ENCODE peak calls at places on chromosomes 7 and 10, in ten cellular contexts. C is fibroblast of the aortic adventitia, U is heart right ventricle, J is vagina, K is transverse colon, L is AG04450, T is fibroblast of pulmonary artery, I is B cell, S is right lobe of liver, Z is cardiac fibroblast. Q is an unnamed sample.

GRCh38 chr7:157502701-157503111 is 165.9 kb downstream of the DNAJB6 start:
- DNase-seq in C (no peak), U (peak), J (no peak), K (peak), L (no peak), T (peak), I (no peak), S (no peak), Z (peak), Q (no peak)

GRCh38 chr10:8428654-8429053 is 374.2 kb downstream of the GATA3 start:
- DNase-seq in C (no peak), U (no peak), J (no peak), K (no peak), L (no peak), T (no peak), I (no peak), S (no peak), Z (no peak), Q (no peak)

GRCh38 chr7:157897686-157898085 is 560.9 kb downstream of the DNAJB6 start:
- DNase-seq in C (no peak), U (no peak), J (no peak), K (no peak), L (no peak), T (no peak), I (no peak), S (no peak), Z (no peak), Q (no peak)

GRCh38 chr10:132468651-132469050 is 68.9 kb upstream of the INPP5A start:
- DNase-seq in C (no peak), U (no peak), J (no peak), K (no peak), L (no peak), T (no peak), I (no peak), S (no peak), Z (no peak), Q (no peak)

GRCh38 chr7:74063223-74063641 is 20.4 kb upstream of the LIMK1 start:
- DNase-seq in C (no peak), U (no peak), J (no peak), K (no peak), L (no peak), T (no peak), I (peak), S (no peak), Z (no peak), Q (no peak)

GRCh38 chr7:2555121-2556052 is at the start of gene BRAT1:
- DNase-seq in C (peak), U (peak), J (no peak), K (peak), L (peak), T (peak), I (peak), S (peak), Z (peak), Q (peak)

GRCh38 chr10:19012111-19012510 is 36.5 kb upstream of the MALRD1 start:
- DNase-seq in C (no peak), U (no peak), J (no peak), K (no peak), L (no peak), T (no peak), I (no peak), S (no peak), Z (no peak), Q (no peak)

GRCh38 chr7:99623091-99623693 is 6.4 kb downstream of the ZSCAN25 start:
- DNase-seq in C (no peak), U (no peak), J (no peak), K (no peak), L (no peak), T (no peak), I (no peak), S (no peak), Z (no peak), Q (no peak)

GRCh38 chr7:41779918-41780317 is 77.0 kb upstream of the INHBA start:
- DNase-seq in C (peak), U (no peak), J (no peak), K (no peak), L (no peak), T (peak), I (no peak), S (no peak), Z (peak), Q (no peak)

GRCh38 chr10:18185621-18186020 is 45.4 kb downstream of the CACNB2 start:
- DNase-seq in C (no peak), U (no peak), J (no peak), K (no peak), L (no peak), T (no peak), I (no peak), S (no peak), Z (no peak), Q (no peak)

GRCh38 chr7:55474944-55475911 is 97.1 kb downstream of the VOPP1 start:
- DNase-seq in C (no peak), U (no peak), J (peak), K (no peak), L (no peak), T (no peak), I (no peak), S (no peak), Z (no peak), Q (no peak)

GRCh38 chr10:102229810-102230263 is 3.7 kb downstream of the ELOVL3 start:
- DNase-seq in C (peak), U (peak), J (no peak), K (peak), L (no peak), T (peak), I (peak), S (peak), Z (peak), Q (peak)

GRCh38 chr10:48506147-48506917 is 98.5 kb downstream of the ARHGAP22 start:
- DNase-seq in C (peak), U (no peak), J (no peak), K (no peak), L (no peak), T (peak), I (no peak), S (no peak), Z (peak), Q (peak)

GRCh38 chr7:103857435-103857834 is 132.0 kb downstream of the RELN start:
- DNase-seq in C (no peak), U (no peak), J (no peak), K (no peak), L (no peak), T (no peak), I (no peak), S (no peak), Z (no peak), Q (no peak)

GRCh38 chr7:155456772-155457543 is 971 bp upstream of the EN2 start:
- DNase-seq in C (peak), U (peak), J (no peak), K (peak), L (no peak), T (peak), I (peak), S (peak), Z (peak), Q (peak)

GRCh38 chr7:149771199-149771636 is 2.2 kb downstream of the ZNF467 start:
- DNase-seq in C (no peak), U (no peak), J (no peak), K (peak), L (no peak), T (no peak), I (no peak), S (no peak), Z (no peak), Q (no peak)

GRCh38 chr10:5071411-5072198 is 22.6 kb upstream of the AKR1C3 start:
- DNase-seq in C (peak), U (peak), J (no peak), K (peak), L (peak), T (peak), I (no peak), S (peak), Z (peak), Q (peak)

GRCh38 chr7:140552240-140552679 is 73.0 kb upstream of the MKRN1 start:
- DNase-seq in C (no peak), U (no peak), J (no peak), K (no peak), L (no peak), T (no peak), I (no peak), S (no peak), Z (no peak), Q (no peak)
- TF ChIP-seq CTCF in C (no peak), U (no peak), J (no peak), K (no peak), L (no peak), T (no peak), I (no peak), S (no peak), Z (no peak), Q (no peak)

GRCh38 chr7:110205899-110206298 is 885.0 kb upstream of the LRRN3 start:
- DNase-seq in C (no peak), U (no peak), J (no peak), K (no peak), L (no peak), T (no peak), I (no peak), S (no peak), Z (no peak), Q (no peak)

DNA sequence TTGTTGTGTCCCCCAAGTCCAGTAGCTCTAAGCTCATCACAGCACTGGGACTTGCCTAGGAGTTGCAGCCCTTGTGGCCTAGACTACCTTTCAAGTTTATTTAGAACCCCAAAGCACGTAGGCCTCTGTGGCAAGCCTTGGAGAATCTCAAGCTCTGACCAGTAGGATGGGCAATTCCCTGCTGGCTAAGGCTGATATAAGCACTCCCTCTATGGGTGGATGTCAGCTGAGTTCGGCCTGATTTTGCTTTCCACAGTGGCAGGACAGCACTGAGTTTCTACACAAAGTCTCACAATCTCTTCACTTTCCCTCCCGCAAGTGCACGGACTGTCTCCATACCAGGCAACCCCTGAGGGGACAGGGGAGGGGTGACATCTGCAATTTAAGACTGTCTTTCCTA is 886.4 kb upstream of the LRRN3 start:
- DNase-seq in C (no peak), U (no peak), J (no peak), K (no peak), L (no peak), T (no peak), I (no peak), S (no peak), Z (no peak), Q (peak)
- TF ChIP-seq CTCF in C (no peak), U (no peak), J (no peak), K (no peak), L (peak), T (no peak), I (no peak), S (no peak), Z (no peak), Q (no peak)

GRCh38 chr10:78258303-78259030 is 224.8 kb downstream of the RPS24 start:
- DNase-seq in C (no peak), U (no peak), J (no peak), K (no peak), L (no peak), T (no peak), I (no peak), S (no peak), Z (no peak), Q (no peak)
- TF ChIP-seq CTCF in C (no peak), U (no peak), J (no peak), K (no peak), L (no peak), T (no peak), I (peak), S (peak), Z (no peak), Q (no peak)

GRCh38 chr7:139359366-139360209 is at the start of gene LUC7L2:
- DNase-seq in C (peak), U (peak), J (peak), K (peak), L (peak), T (peak), I (peak), S (peak), Z (peak), Q (peak)
- TF ChIP-seq CTCF in C (no peak), U (no peak), J (no peak), K (no peak), L (no peak), T (no peak), I (no peak), S (peak), Z (no peak), Q (no peak)

GRCh38 chr7:28649189-28649588 is 236.9 kb downstream of the CREB5 start:
- DNase-seq in C (no peak), U (no peak), J (no peak), K (no peak), L (no peak), T (no peak), I (no peak), S (no peak), Z (no peak), Q (no peak)

GRCh38 chr7:28646371-28647075 is 234.2 kb downstream of the CREB5 start:
- DNase-seq in C (no peak), U (no peak), J (no peak), K (no peak), L (no peak), T (no peak), I (no peak), S (no peak), Z (no peak), Q (no peak)

GRCh38 chr7:28643369-28644340 is 231.3 kb downstream of the CREB5 start:
- DNase-seq in C (no peak), U (no peak), J (no peak), K (no peak), L (no peak), T (no peak), I (no peak), S (no peak), Z (no peak), Q (no peak)

GRCh38 chr7:28647076-28647421 is 234.7 kb downstream of the CREB5 start:
- DNase-seq in C (no peak), U (no peak), J (no peak), K (no peak), L (no peak), T (no peak), I (no peak), S (no peak), Z (no peak), Q (no peak)

GRCh38 chr7:28645866-28646265 is 233.5 kb downstream of the CREB5 start:
- DNase-seq in C (no peak), U (no peak), J (no peak), K (no peak), L (no peak), T (no peak), I (no peak), S (no peak), Z (no peak), Q (no peak)
- TF ChIP-seq CTCF in C (no peak), U (no peak), J (no peak), K (no peak), L (no peak), T (no peak), I (no peak), S (no peak), Z (no peak), Q (no peak)

DNA sequence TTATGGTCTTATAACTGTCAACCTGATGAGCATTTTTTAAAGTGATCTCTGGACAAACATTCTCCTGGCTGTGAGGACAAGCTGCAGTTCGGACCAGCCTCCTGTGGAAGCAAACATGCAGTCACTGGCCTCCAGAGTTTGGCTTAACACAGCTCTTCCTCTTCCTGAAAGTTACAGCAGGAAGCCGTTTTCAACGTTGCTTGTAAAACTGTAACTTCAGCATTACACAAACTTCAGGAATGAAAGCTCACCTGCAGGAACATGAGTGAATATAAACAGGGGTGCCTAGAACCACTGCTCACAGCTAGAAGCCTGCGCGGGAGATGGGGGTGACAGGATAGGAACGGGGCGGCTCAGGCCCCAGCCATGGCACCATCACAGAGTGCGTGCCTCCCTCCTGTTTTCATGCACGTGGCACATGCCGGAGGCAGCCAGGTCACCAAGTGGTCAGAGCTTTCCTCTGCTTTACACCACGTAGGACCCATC is 292.9 kb upstream of the PITRM1 start:
- DNase-seq in C (no peak), U (no peak), J (peak), K (peak), L (no peak), T (peak), I (no peak), S (peak), Z (peak), Q (no peak)
- TF ChIP-seq CTCF in C (no peak), U (no peak), J (no peak), K (no peak), L (no peak), T (no peak), I (no peak), S (no peak), Z (no peak), Q (no peak)

Q was measured in Calu3.